ENCODE peak calls at places on chromosomes 6 and 20, in ten cellular contexts. O, N, D, C, Z, V, F, T, U and Q are unnamed samples.

GRCh38 chr6:147204060-147204785 is at the start of gene STXBP5:
- DNase-seq in O (peak), N (peak), D (peak), C (peak), Z (peak), V (peak), F (peak), T (peak), U (peak), Q (peak)

GRCh38 chr6:109526905-109527628 is 44.0 kb upstream of the ZBTB24 start:
- DNase-seq in O (no peak), N (peak), D (peak), C (peak), Z (no peak), V (no peak), F (peak), T (peak), U (no peak), Q (peak)

GRCh38 chr20:15333170-15333569 is 995.8 kb upstream of the FLRT3 start:
- DNase-seq in O (no peak), N (no peak), D (no peak), C (no peak), Z (no peak), V (no peak), F (no peak), T (no peak), U (no peak), Q (no peak)

GRCh38 chr6:126886106-126886505 is 232.4 kb upstream of the RSPO3 start:
- DNase-seq in O (no peak), N (no peak), D (no peak), C (peak), Z (no peak), V (no peak), F (no peak), T (peak), U (no peak), Q (no peak)

GRCh38 chr20:58604410-58604881 is 46.6 kb upstream of the STX16 start:
- DNase-seq in O (no peak), N (no peak), D (peak), C (no peak), Z (no peak), V (no peak), F (no peak), T (no peak), U (no peak), Q (no peak)

GRCh38 chr6:157825243-157825904 is 2.3 kb downstream of the SNX9 start:
- DNase-seq in O (no peak), N (no peak), D (no peak), C (peak), Z (no peak), V (no peak), F (peak), T (peak), U (no peak), Q (no peak)

GRCh38 chr6:158910484-158911075 is 89.4 kb downstream of the RSPH3 start:
- DNase-seq in O (no peak), N (peak), D (no peak), C (no peak), Z (no peak), V (no peak), F (peak), T (no peak), U (no peak), Q (peak)

GRCh38 chr6:62013719-62014118 is 272.3 kb downstream of the KHDRBS2 start:
- DNase-seq in O (no peak), N (no peak), D (no peak), C (no peak), Z (no peak), V (no peak), F (no peak), T (no peak), U (no peak), Q (no peak)

GRCh38 chr6:129331450-129332138 is 378.4 kb downstream of the ARHGAP18 start:
- DNase-seq in O (no peak), N (no peak), D (no peak), C (peak), Z (no peak), V (no peak), F (no peak), T (peak), U (no peak), Q (peak)

GRCh38 chr20:12047838-12048432 is 130.2 kb downstream of the BTBD3 start:
- DNase-seq in O (no peak), N (no peak), D (no peak), C (peak), Z (no peak), V (no peak), F (no peak), T (peak), U (no peak), Q (peak)

GRCh38 chr6:77543601-77544000 is 80.3 kb upstream of the HTR1B start:
- DNase-seq in O (no peak), N (no peak), D (no peak), C (no peak), Z (no peak), V (no peak), F (no peak), T (no peak), U (no peak), Q (no peak)

GRCh38 chr6:124512431-124512830 is 449.8 kb upstream of the RNF217 start:
- DNase-seq in O (no peak), N (no peak), D (no peak), C (no peak), Z (no peak), V (no peak), F (no peak), T (no peak), U (no peak), Q (no peak)

GRCh38 chr6:89122625-89123024 is 4.8 kb upstream of the SRSF12 start:
- DNase-seq in O (no peak), N (no peak), D (no peak), C (peak), Z (no peak), V (no peak), F (peak), T (peak), U (no peak), Q (peak)

GRCh38 chr6:30615958-30616810 is 859 bp downstream of the PPP1R10 start:
- DNase-seq in O (no peak), N (no peak), D (no peak), C (peak), Z (peak), V (no peak), F (peak), T (peak), U (no peak), Q (no peak)

GRCh38 chr6:13445005-13445743 is 42.2 kb downstream of the GFOD1 start:
- DNase-seq in O (peak), N (peak), D (no peak), C (peak), Z (no peak), V (no peak), F (peak), T (peak), U (peak), Q (peak)

GRCh38 chr6:43009124-43009523 is 4.6 kb downstream of the MEA1 start:
- DNase-seq in O (peak), N (peak), D (no peak), C (peak), Z (no peak), V (no peak), F (peak), T (peak), U (no peak), Q (peak)

GRCh38 chr20:57215426-57215825 is 51.0 kb downstream of the BMP7 start:
- DNase-seq in O (no peak), N (no peak), D (no peak), C (no peak), Z (no peak), V (no peak), F (no peak), T (no peak), U (no peak), Q (no peak)

GRCh38 chr20:44904377-44904776 is 5.5 kb upstream of the PABPC1L start:
- DNase-seq in O (no peak), N (no peak), D (no peak), C (no peak), Z (no peak), V (no peak), F (no peak), T (no peak), U (no peak), Q (no peak)

GRCh38 chr20:7657569-7657968 is 282.7 kb downstream of the HAO1 start:
- DNase-seq in O (no peak), N (no peak), D (no peak), C (no peak), Z (no peak), V (no peak), F (no peak), T (no peak), U (no peak), Q (peak)

GRCh38 chr20:19711126-19711525 is 46.9 kb upstream of the RIN2 start:
- DNase-seq in O (no peak), N (no peak), D (no peak), C (no peak), Z (no peak), V (no peak), F (no peak), T (no peak), U (no peak), Q (no peak)

GRCh38 chr6:143569035-143569434 is 57.5 kb upstream of the FUCA2 start:
- DNase-seq in O (no peak), N (no peak), D (no peak), C (peak), Z (no peak), V (no peak), F (no peak), T (peak), U (no peak), Q (no peak)

GRCh38 chr20:50267041-50267865 is 76.6 kb downstream of the CEBPB start:
- DNase-seq in O (peak), N (peak), D (peak), C (peak), Z (no peak), V (peak), F (peak), T (peak), U (no peak), Q (peak)

GRCh38 chr6:117674503-117674902 is 766 bp upstream of the NUS1 start:
- DNase-seq in O (no peak), N (no peak), D (no peak), C (no peak), Z (no peak), V (no peak), F (no peak), T (no peak), U (no peak), Q (no peak)

GRCh38 chr6:117681321-117681720 is 6.1 kb downstream of the NUS1 start:
- DNase-seq in O (no peak), N (no peak), D (no peak), C (no peak), Z (no peak), V (no peak), F (no peak), T (peak), U (no peak), Q (no peak)

GRCh38 chr6:117674991-117675657 is at the start of gene NUS1:
- DNase-seq in O (peak), N (peak), D (peak), C (peak), Z (peak), V (peak), F (peak), T (peak), U (peak), Q (peak)

GRCh38 chr6:117676577-117677218 is 1.4 kb downstream of the NUS1 start:
- DNase-seq in O (no peak), N (no peak), D (no peak), C (peak), Z (no peak), V (no peak), F (no peak), T (peak), U (no peak), Q (no peak)

DNA sequence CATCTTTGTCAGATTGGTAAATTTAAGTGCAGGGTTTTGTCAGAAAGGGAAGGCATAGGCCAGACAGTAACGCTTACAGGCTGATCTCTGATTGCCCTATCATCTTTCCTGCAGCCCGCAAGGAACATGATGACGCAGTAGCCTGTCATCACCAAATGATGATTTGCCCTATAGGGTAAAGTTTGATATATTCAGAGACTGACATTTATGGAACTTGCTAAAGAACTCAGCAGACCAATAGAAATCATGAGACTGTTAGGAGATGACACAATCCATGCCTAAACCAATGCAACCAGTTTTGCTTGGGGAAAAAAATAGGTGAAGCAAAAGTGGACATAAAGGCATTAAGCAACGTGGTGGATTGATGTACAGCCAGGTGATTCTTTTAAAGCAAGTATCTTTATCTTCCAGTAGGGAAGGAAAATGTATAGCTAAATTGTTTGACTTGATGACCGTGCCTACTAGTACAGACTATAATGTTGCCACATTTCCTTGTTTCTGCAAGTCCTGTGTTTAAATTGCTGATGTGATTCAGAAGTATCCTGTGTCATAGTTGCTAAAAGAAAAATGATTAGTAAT is 2.4 kb downstream of the NUS1 start:
- DNase-seq in O (no peak), N (no peak), D (no peak), C (peak), Z (no peak), V (no peak), F (no peak), T (peak), U (no peak), Q (peak)
- H3K4me3 ChIP-seq in O (peak), N (no peak), D (peak), C (no peak), Z (no peak), V (no peak), F (no peak), T (no peak), U (no peak), Q (peak)

GRCh38 chr6:75284285-75285155 is at the start of gene TMEM30A:
- DNase-seq in O (peak), N (peak), D (peak), C (peak), Z (peak), V (peak), F (peak), T (peak), U (peak), Q (peak)

GRCh38 chr6:75280131-75280855 is 4.3 kb downstream of the TMEM30A start:
- DNase-seq in O (no peak), N (no peak), D (no peak), C (peak), Z (no peak), V (no peak), F (no peak), T (no peak), U (no peak), Q (peak)

GRCh38 chr6:75281643-75282042 is 2.9 kb downstream of the TMEM30A start:
- DNase-seq in O (no peak), N (no peak), D (no peak), C (no peak), Z (no peak), V (no peak), F (no peak), T (no peak), U (no peak), Q (peak)

GRCh38 chr6:75283907-75284284 is 696 bp downstream of the TMEM30A start:
- DNase-seq in O (no peak), N (no peak), D (no peak), C (no peak), Z (no peak), V (no peak), F (peak), T (no peak), U (no peak), Q (peak)

DNA sequence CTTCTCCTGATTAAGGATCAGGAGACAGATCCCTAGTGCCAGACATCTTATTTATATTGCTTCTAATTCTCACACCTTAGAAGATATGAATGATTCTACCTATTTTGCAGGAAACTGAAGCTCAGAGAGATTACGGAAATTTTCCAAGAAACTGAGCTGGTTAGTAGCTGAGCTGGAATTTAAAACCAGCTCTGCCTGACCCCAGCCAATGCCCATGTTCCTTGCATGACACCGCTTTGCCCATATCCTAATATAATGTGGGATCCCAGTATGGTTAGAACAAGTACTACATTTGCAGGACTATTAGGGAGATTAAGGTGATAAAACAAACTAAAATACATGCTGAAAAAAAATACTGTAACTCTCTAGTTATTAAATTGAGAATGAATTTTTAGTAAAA is 1.9 kb downstream of the TMEM30A start:
- DNase-seq in O (no peak), N (no peak), D (no peak), C (no peak), Z (no peak), V (no peak), F (no peak), T (no peak), U (no peak), Q (peak)
- H3K4me3 ChIP-seq in O (peak), N (peak), D (peak), C (peak), Z (no peak), V (peak), F (peak), T (peak), U (peak), Q (peak)

GRCh38 chr20:49146442-49146841 is 41.7 kb downstream of the STAU1 start:
- DNase-seq in O (no peak), N (no peak), D (no peak), C (no peak), Z (no peak), V (no peak), F (no peak), T (no peak), U (no peak), Q (no peak)

GRCh38 chr20:49136817-49137571 is 51.1 kb downstream of the STAU1 start:
- DNase-seq in O (no peak), N (no peak), D (no peak), C (no peak), Z (no peak), V (no peak), F (peak), T (no peak), U (no peak), Q (no peak)

GRCh38 chr20:49138431-49138830 is 49.7 kb downstream of the STAU1 start:
- DNase-seq in O (no peak), N (no peak), D (no peak), C (no peak), Z (no peak), V (no peak), F (no peak), T (no peak), U (no peak), Q (no peak)

GRCh38 chr20:49140411-49140810 is 47.7 kb downstream of the STAU1 start:
- DNase-seq in O (no peak), N (no peak), D (no peak), C (no peak), Z (no peak), V (no peak), F (no peak), T (no peak), U (no peak), Q (no peak)

DNA sequence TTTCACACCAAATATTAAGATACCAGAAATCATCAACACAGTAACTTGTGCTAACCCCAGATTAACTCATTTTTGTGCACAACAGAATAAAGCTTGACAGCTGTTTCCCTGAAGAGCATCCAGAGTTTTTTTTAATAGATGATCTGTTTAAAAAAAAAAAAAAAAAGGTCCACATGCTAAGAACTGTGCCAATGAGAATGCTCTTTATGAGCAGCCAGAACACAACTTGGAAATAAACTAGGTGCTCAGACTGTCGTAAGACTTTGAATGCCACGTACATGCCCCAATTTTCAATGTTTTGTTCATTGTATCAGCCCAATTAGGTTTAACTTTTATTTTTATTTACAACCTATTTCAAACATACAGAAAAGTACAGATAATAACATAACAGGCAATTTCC is 47.3 kb downstream of the STAU1 start:
- DNase-seq in O (no peak), N (no peak), D (no peak), C (peak), Z (no peak), V (no peak), F (no peak), T (no peak), U (no peak), Q (no peak)
- H3K4me3 ChIP-seq in O (no peak), N (no peak), D (no peak), C (no peak), Z (no peak), V (no peak), F (no peak), T (no peak), U (no peak), Q (no peak)

DNA sequence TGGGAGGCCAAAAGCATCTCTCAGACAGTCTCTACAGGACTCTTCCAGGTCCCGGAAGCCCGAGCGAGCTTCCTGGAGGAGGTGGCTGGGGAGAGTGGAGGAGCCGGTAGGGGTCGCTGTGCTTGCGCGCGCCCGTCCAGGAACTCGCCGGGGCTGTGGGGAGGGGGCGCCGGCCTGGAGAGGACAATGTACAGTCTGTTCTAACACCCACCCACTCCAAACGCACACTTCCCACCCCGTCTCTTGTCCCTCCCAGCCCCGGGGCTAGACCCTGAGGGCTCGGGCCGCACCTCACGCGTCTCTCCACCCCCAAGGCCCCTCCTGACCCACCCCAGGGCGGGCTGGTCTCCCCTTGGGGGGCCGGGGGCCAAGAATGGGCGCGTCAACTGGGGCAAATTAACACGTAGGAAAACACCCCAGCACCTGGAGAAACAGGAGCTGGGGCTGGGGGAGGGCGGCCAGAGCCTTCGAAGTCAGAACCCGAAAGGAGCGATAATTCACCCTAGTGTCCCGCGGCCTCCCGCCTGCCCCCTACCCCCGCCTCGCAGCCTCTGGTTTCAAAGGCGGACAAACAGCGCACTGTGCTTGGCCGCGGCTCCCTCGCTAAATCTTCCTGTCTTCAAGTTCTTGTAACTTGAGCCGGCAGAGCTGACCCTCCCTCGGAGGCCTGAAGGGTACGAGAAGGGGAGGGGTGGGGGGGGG is 103.2 kb upstream of the FOXP4 start:
- DNase-seq in O (peak), N (peak), D (peak), C (peak), Z (no peak), V (peak), F (no peak), T (peak), U (peak), Q (no peak)
- H3K4me3 ChIP-seq in O (peak), N (peak), D (no peak), C (no peak), Z (no peak), V (peak), F (no peak), T (peak), U (no peak), Q (no peak)